ENCODE peak calls at places on chromosomes 11 and 22, in seven cellular contexts. R, K, X, W, G, Q and P are unnamed samples.

GRCh38 chr11:88398372-88399140 is 61.0 kb upstream of the CTSC start:
- DNase-seq in X (no peak), G (peak), R (peak), W (no peak), K (peak), Q (peak), P (no peak)

GRCh38 chr11:74849525-74850391 is 99.1 kb downstream of the XRRA1 start:
- DNase-seq in Q (no peak), G (peak), X (peak), K (peak), R (peak), W (peak), P (peak)

GRCh38 chr11:117381988-117382387 is 54.3 kb downstream of the CEP164 start:
- DNase-seq in Q (no peak), X (no peak), G (no peak), K (no peak), R (no peak), W (no peak), P (no peak)

GRCh38 chr11:5507586-5508305 is 2.0 kb downstream of the UBQLN3 start:
- DNase-seq in K (no peak), X (no peak), G (no peak), Q (peak), W (no peak), R (no peak), P (no peak)

GRCh38 chr11:28819741-28820140 is 711.6 kb downstream of the METTL15 start:
- DNase-seq in K (no peak), R (no peak), X (no peak), G (no peak), W (no peak), Q (no peak), P (no peak)

GRCh38 chr22:22720201-22720723 is 75.8 kb downstream of the GGTLC2 start:
- DNase-seq in G (peak), Q (peak), W (no peak), K (peak), X (peak), R (peak), P (peak)

GRCh38 chr22:46547883-46548244 is 10.4 kb upstream of the CELSR1 start:
- DNase-seq in K (peak), Q (peak), R (no peak), X (no peak), G (peak), W (no peak), P (no peak)

GRCh38 chr11:90363739-90364138 is 140.9 kb upstream of the CHORDC1 start:
- DNase-seq in X (no peak), R (no peak), G (no peak), K (no peak), W (no peak), Q (no peak), P (no peak)

GRCh38 chr11:103682318-103683184 is 353.9 kb upstream of the DDI1 start:
- DNase-seq in R (peak), Q (peak), X (peak), W (peak), G (peak), K (peak), P (peak)

GRCh38 chr22:48554893-48555552 is 1272.7 kb downstream of the BRD1 start:
- DNase-seq in X (no peak), W (no peak), R (peak), K (no peak), G (no peak), Q (no peak), P (peak)

GRCh38 chr11:112425121-112425520 is 164.5 kb upstream of the PLET1 start:
- DNase-seq in Q (no peak), X (no peak), R (no peak), W (no peak), G (no peak), K (no peak), P (no peak)

GRCh38 chr11:3000032-3000961 is 8.2 kb upstream of the NAP1L4 start:
- DNase-seq in G (no peak), W (no peak), X (no peak), Q (no peak), K (peak), R (no peak), P (no peak)

GRCh38 chr11:30174265-30175022 is 56.4 kb upstream of the FSHB start:
- DNase-seq in R (no peak), K (no peak), W (no peak), G (no peak), Q (no peak), X (no peak), P (no peak)

GRCh38 chr11:65013692-65014145 is 241 bp upstream of the ARL2 start:
- DNase-seq in R (peak), K (peak), X (peak), Q (peak), G (peak), W (peak), P (peak)

GRCh38 chr11:2426826-2427521 is 17.3 kb downstream of the TRPM5 start:
- DNase-seq in G (no peak), R (no peak), W (no peak), K (no peak), X (no peak), Q (no peak), P (no peak)

GRCh38 chr11:75261902-75262361 is 21.4 kb downstream of the TPBGL start:
- DNase-seq in R (no peak), X (no peak), Q (no peak), G (no peak), W (no peak), K (no peak), P (no peak)

GRCh38 chr11:126754850-126755426 is 245.6 kb downstream of the KIRREL3 start:
- DNase-seq in R (no peak), X (no peak), W (no peak), K (no peak), G (no peak), Q (no peak), P (no peak)

GRCh38 chr11:47330002-47330911 is 22.2 kb downstream of the MYBPC3 start:
- DNase-seq in K (peak), G (no peak), X (no peak), W (no peak), Q (no peak), R (peak), P (peak)

GRCh38 chr22:46391486-46392136 is 56.1 kb downstream of the TRMU start:
- DNase-seq in R (no peak), K (no peak), X (no peak), W (no peak), Q (peak), G (no peak), P (no peak)

GRCh38 chr11:119702261-119702591 is 26.8 kb downstream of the NECTIN1 start:
- DNase-seq in K (peak), R (no peak), W (no peak), X (no peak), Q (no peak), G (peak), P (no peak)

GRCh38 chr11:83521647-83522596 is 235.8 kb upstream of the CCDC90B start:
- DNase-seq in R (peak), X (no peak), Q (no peak), W (no peak), K (peak), G (peak), P (peak)

GRCh38 chr22:41576877-41577276 is 12.8 kb downstream of the PMM1 start:
- DNase-seq in K (peak), R (peak), X (peak), W (no peak), G (peak), Q (peak), P (peak)

GRCh38 chr22:44127353-44127752 is 53.4 kb upstream of the PARVG start:
- DNase-seq in K (no peak), R (no peak), Q (no peak), X (no peak), G (no peak), W (no peak), P (no peak)

GRCh38 chr11:130817608-130817944 is 98.7 kb downstream of the SNX19 start:
- DNase-seq in G (peak), X (no peak), R (no peak), Q (peak), W (no peak), K (peak), P (no peak)

GRCh38 chr11:61864814-61865775 is 26.2 kb downstream of the FADS3 start:
- DNase-seq in Q (no peak), X (no peak), K (no peak), G (no peak), W (no peak), R (no peak), P (no peak)

GRCh38 chr11:133930767-133931448 is 25.9 kb downstream of the IGSF9B start:
- DNase-seq in K (no peak), X (no peak), Q (peak), W (no peak), R (no peak), G (no peak), P (peak)

GRCh38 chr22:46907578-46908215 is 145.2 kb downstream of the TBC1D22A start:
- DNase-seq in Q (no peak), G (no peak), R (no peak), W (no peak), X (no peak), K (no peak), P (no peak)

GRCh38 chr11:123188508-123189165 is 6.4 kb downstream of the CLMP start:
- DNase-seq in X (no peak), R (peak), K (peak), G (peak), Q (no peak), W (no peak), P (no peak)

GRCh38 chr11:72123117-72123653 is 10.7 kb upstream of the ANAPC15 start:
- DNase-seq in Q (no peak), W (no peak), R (no peak), K (no peak), X (no peak), G (no peak), P (no peak)

GRCh38 chr22:49600891-49601431 is 226.7 kb downstream of the BRD1 start:
- DNase-seq in W (no peak), Q (no peak), R (no peak), G (no peak), K (no peak), X (no peak), P (no peak)

GRCh38 chr11:62705401-62705800 is 1.8 kb downstream of the BSCL2 start:
- DNase-seq in X (no peak), Q (no peak), R (peak), K (no peak), G (no peak), W (no peak), P (peak)

GRCh38 chr11:19872526-19873135 is 160.0 kb downstream of the NAV2 start:
- DNase-seq in K (no peak), G (no peak), R (no peak), Q (no peak), W (peak), X (no peak), P (peak)

GRCh38 chr11:64643258-64643881 is 52.4 kb downstream of the SLC22A12 start:
- DNase-seq in G (no peak), Q (no peak), R (peak), W (no peak), K (no peak), X (no peak), P (peak)

GRCh38 chr22:37571258-37571991 is 8.5 kb downstream of the LGALS2 start:
- DNase-seq in X (no peak), Q (peak), K (peak), W (no peak), R (peak), G (peak), P (no peak)

GRCh38 chr11:79506124-79506523 is 65.3 kb upstream of the TENM4 start:
- DNase-seq in Q (no peak), W (no peak), R (no peak), X (no peak), G (no peak), K (no peak), P (no peak)

GRCh38 chr11:93251922-93252321 is 54.1 kb upstream of the SLC36A4 start:
- DNase-seq in Q (peak), K (no peak), X (no peak), W (no peak), R (peak), G (no peak), P (no peak)

GRCh38 chr11:103487113-103487512 is 377.9 kb downstream of the DYNC2H1 start:
- DNase-seq in X (no peak), K (no peak), Q (no peak), G (no peak), W (no peak), R (no peak), P (no peak)

GRCh38 chr11:67438121-67438902 is 830 bp upstream of the PTPRCAP start:
- DNase-seq in R (no peak), W (no peak), X (no peak), K (no peak), Q (peak), G (no peak), P (peak)
- H3K9ac ChIP-seq in R (no peak), W (no peak), X (no peak), K (no peak), Q (no peak), G (no peak), P (no peak)

DNA sequence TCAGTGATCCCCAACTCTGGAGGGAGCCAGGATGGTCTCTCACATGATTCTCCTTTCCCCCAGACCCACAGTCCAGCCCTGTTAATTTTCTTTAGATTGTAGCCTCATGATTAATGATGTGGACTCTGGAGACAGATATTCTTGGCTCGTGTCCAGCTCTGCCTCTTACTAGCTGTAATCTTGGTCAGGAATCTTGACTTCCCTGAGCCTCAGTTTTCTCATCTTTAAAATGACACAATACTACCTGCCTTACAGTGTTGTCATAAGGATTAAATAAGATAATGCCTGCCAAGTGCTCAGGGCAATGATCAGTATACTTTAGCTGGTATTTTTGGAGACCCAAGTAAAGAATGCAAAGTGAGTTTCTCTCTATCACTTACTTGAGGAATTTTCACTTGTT is 60.0 kb downstream of the SPECC1L start:
- DNase-seq in G (no peak), W (no peak), R (no peak), Q (peak), K (no peak), X (no peak), P (no peak)
- H4K8ac ChIP-seq in G (no peak), W (no peak), R (no peak), Q (no peak), K (no peak), X (no peak), P (no peak)

DNA sequence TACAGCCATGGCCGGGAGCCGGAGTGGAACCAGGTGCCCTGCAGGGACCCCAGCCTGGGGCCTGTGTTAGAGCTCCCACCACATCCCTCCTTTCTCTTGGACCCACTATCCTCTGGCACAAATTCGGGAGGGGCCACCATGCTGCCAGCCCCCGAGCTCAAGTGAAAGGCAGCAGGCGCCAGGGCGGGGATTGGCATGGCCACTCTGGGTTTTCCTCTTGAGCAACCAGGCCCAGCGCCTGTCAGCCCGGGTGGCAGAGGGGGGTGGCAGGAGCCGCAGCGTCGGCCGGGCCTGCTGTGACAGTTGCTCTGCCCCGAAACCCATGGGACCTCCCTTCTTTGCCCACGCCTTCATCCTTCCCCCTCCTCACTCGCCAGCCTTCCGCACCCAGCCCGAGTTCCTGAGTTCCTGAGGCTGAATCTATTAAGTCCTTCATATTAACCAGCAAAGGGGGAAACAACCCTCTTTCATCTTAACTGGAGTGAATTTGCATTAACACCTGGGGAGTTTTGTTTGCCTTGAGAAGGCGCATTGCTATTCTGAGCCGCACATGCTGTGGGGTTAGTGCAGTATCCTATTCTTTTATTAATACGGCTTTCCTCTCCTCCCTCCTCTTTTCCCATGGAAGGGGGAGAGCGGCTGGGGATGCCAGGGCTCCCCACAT is 16.7 kb upstream of the CABP7 start:
- DNase-seq in X (no peak), W (no peak), R (no peak), G (no peak), Q (no peak), K (no peak), P (no peak)
- H3K4me2 ChIP-seq in X (peak), W (peak), R (no peak), G (no peak), Q (no peak), K (no peak), P (peak)

GRCh38 chr22:27613099-27614089 is 188.2 kb downstream of the MN1 start:
- DNase-seq in K (no peak), X (no peak), Q (no peak), G (no peak), R (no peak), W (no peak), P (no peak)
- H3K9ac ChIP-seq in K (no peak), X (no peak), Q (no peak), G (peak), R (no peak), W (no peak), P (no peak)